ENCODE peak calls at places on chromosomes 2 and 18, in ten cellular contexts. N is heart right ventricle; Y is sigmoid colon; O is ascending aorta; V is dorsolateral prefrontal cortex; Q is PC-3; W is AG04450; B is fibroblast of lung; I is brain microvascular endothelial cell; D is Jurkat, Clone E6-1. F is an unnamed sample.

GRCh38 chr2:38394903-38395341 is 17.8 kb upstream of the ATL2 start:
- DNase-seq in W (no peak), Q (peak), I (peak), B (no peak), D (no peak), Y (no peak), N (no peak), O (no peak), V (no peak), F (no peak)

GRCh38 chr2:189393440-189394111 is 47.7 kb upstream of the WDR75 start:
- DNase-seq in O (no peak), Q (peak), W (peak), V (no peak), N (no peak), Y (no peak), B (peak), I (peak), D (no peak), F (no peak)

GRCh38 chr2:137969418-137969765 is 5.1 kb downstream of the HNMT start:
- DNase-seq in I (peak), W (peak), V (no peak), Y (no peak), O (no peak), N (no peak), Q (peak), B (peak), D (no peak), F (no peak)

GRCh38 chr18:46554406-46554805 is 102.6 kb downstream of the LOXHD1 start:
- DNase-seq in W (no peak), D (no peak), N (no peak), I (no peak), Q (no peak), V (no peak), Y (no peak), O (no peak), B (no peak), F (no peak)

GRCh38 chr2:69902213-69902922 is 8.6 kb downstream of the SNRNP27 start:
- DNase-seq in Q (no peak), O (no peak), V (no peak), D (no peak), W (no peak), Y (no peak), B (no peak), N (peak), I (no peak), F (no peak)

GRCh38 chr2:164745012-164745797 is 96.4 kb downstream of the COBLL1 start:
- DNase-seq in D (no peak), O (no peak), I (no peak), Y (no peak), B (no peak), W (no peak), Q (no peak), V (no peak), N (no peak), F (no peak)

GRCh38 chr18:54905629-54906028 is 53.6 kb downstream of the CCDC68 start:
- DNase-seq in N (no peak), I (no peak), O (no peak), Y (no peak), V (no peak), W (no peak), Q (no peak), B (no peak), D (no peak), F (no peak)

GRCh38 chr2:152189622-152190495 is 14.3 kb upstream of the STAM2 start:
- DNase-seq in D (peak), W (peak), Q (peak), Y (no peak), O (no peak), V (no peak), B (peak), N (no peak), I (peak), F (peak)

GRCh38 chr2:31270136-31270535 is 36.2 kb downstream of the EHD3 start:
- DNase-seq in V (no peak), I (peak), N (no peak), W (no peak), B (peak), Y (no peak), D (no peak), Q (peak), O (no peak), F (no peak)

GRCh38 chr2:208620487-208620978 is 213.9 kb downstream of the PTH2R start:
- DNase-seq in Q (no peak), N (no peak), W (no peak), D (no peak), Y (no peak), B (no peak), I (no peak), V (no peak), O (no peak), F (peak)

GRCh38 chr2:140589273-140589672 is 1541.5 kb downstream of the LRP1B start:
- DNase-seq in I (peak), B (peak), N (no peak), O (no peak), W (no peak), V (no peak), Q (peak), D (no peak), Y (no peak), F (no peak)

GRCh38 chr2:1544478-1545069 is 131.3 kb downstream of the TPO start:
- DNase-seq in B (peak), N (no peak), I (peak), O (no peak), W (no peak), Y (no peak), Q (peak), V (no peak), D (no peak), F (no peak)

GRCh38 chr2:175304541-175304940 is 123.0 kb upstream of the ATP5MC3 start:
- DNase-seq in N (no peak), V (no peak), I (no peak), D (no peak), Y (no peak), W (no peak), B (no peak), Q (no peak), O (no peak), F (no peak)

GRCh38 chr2:170320948-170321347 is 143.0 kb downstream of the MYO3B start:
- DNase-seq in B (no peak), V (no peak), I (no peak), W (no peak), O (no peak), D (no peak), Q (no peak), N (no peak), Y (no peak), F (no peak)

GRCh38 chr2:19838616-19839015 is 63.2 kb downstream of the TTC32 start:
- DNase-seq in B (no peak), O (no peak), I (no peak), Q (no peak), D (no peak), Y (no peak), W (no peak), V (no peak), N (no peak), F (no peak)

GRCh38 chr18:906416-907170 is 1.9 kb downstream of the ADCYAP1 start:
- DNase-seq in Q (no peak), Y (no peak), D (no peak), O (no peak), V (no peak), I (no peak), N (no peak), B (no peak), W (no peak), F (peak)

GRCh38 chr2:43367014-43367782 is 140.8 kb upstream of the ZFP36L2 start:
- DNase-seq in I (no peak), V (no peak), N (no peak), D (no peak), W (no peak), Q (no peak), B (no peak), O (no peak), Y (no peak), F (no peak)

GRCh38 chr2:129396980-129397599 is 582.4 kb upstream of the RAB6C start:
- DNase-seq in I (peak), V (peak), O (no peak), Q (peak), B (peak), W (no peak), N (no peak), D (peak), Y (no peak), F (peak)

GRCh38 chr2:120656273-120656960 is 79.3 kb upstream of the GLI2 start:
- DNase-seq in V (no peak), Y (no peak), W (no peak), N (no peak), D (no peak), O (no peak), Q (no peak), B (peak), I (no peak), F (no peak)

GRCh38 chr18:2522112-2522511 is 49.2 kb downstream of the METTL4 start:
- DNase-seq in I (no peak), B (no peak), N (no peak), Y (no peak), V (no peak), Q (no peak), D (peak), W (no peak), O (no peak), F (no peak)

GRCh38 chr2:28395334-28396061 is 2.8 kb downstream of the FOSL2 start:
- DNase-seq in W (no peak), Y (peak), D (no peak), N (no peak), I (no peak), B (peak), Q (peak), V (no peak), O (no peak), F (no peak)

GRCh38 chr2:226798422-226799210 is 1.0 kb downstream of the IRS1 start:
- DNase-seq in D (no peak), V (peak), B (peak), I (peak), W (no peak), Q (peak), N (peak), Y (no peak), O (no peak), F (peak)

GRCh38 chr18:50341443-50341842 is 33.4 kb upstream of the SKA1 start:
- DNase-seq in O (no peak), I (no peak), B (no peak), W (no peak), V (no peak), Q (no peak), N (no peak), Y (no peak), D (no peak), F (no peak)

GRCh38 chr2:117299451-117299850 is 515.0 kb upstream of the DDX18 start:
- DNase-seq in V (no peak), W (no peak), B (no peak), O (no peak), Q (no peak), I (no peak), N (no peak), D (no peak), Y (no peak), F (no peak)

GRCh38 chr18:54622084-54622483 is 31.0 kb downstream of the DYNAP start:
- DNase-seq in D (no peak), W (no peak), O (no peak), Q (no peak), N (no peak), Y (no peak), B (no peak), I (no peak), V (no peak), F (no peak)

GRCh38 chr2:230904856-230905447 is 20.1 kb downstream of the GPR55 start:
- DNase-seq in B (no peak), N (no peak), V (peak), W (no peak), O (no peak), Y (peak), Q (no peak), D (no peak), I (no peak), F (no peak)

GRCh38 chr2:201833796-201834195 is 27.5 kb downstream of the CDK15 start:
- DNase-seq in O (no peak), Q (peak), I (no peak), N (no peak), Y (no peak), V (no peak), W (no peak), B (no peak), D (no peak), F (no peak)

GRCh38 chr2:217616936-217617335 is 385.9 kb downstream of the TNS1 start:
- DNase-seq in Y (no peak), W (no peak), D (no peak), V (no peak), Q (no peak), O (no peak), B (no peak), I (peak), N (no peak), F (no peak)

GRCh38 chr18:70290482-70291294 is 1.8 kb downstream of the SOCS6 start:
- DNase-seq in Y (no peak), V (no peak), W (no peak), N (no peak), O (no peak), I (no peak), D (no peak), B (no peak), Q (no peak), F (no peak)

GRCh38 chr18:70289351-70290330 is 796 bp downstream of the SOCS6 start:
- DNase-seq in O (no peak), W (no peak), D (no peak), I (no peak), V (no peak), B (peak), N (peak), Y (no peak), Q (peak), F (peak)

GRCh38 chr18:70293166-70293565 is 4.3 kb downstream of the SOCS6 start:
- DNase-seq in I (no peak), B (no peak), Y (no peak), N (no peak), O (no peak), Q (peak), V (no peak), D (no peak), W (no peak), F (no peak)

GRCh38 chr18:70292628-70293027 is 3.8 kb downstream of the SOCS6 start:
- DNase-seq in V (no peak), I (no peak), Y (no peak), D (peak), O (no peak), B (no peak), W (no peak), N (no peak), Q (no peak), F (no peak)

DNA sequence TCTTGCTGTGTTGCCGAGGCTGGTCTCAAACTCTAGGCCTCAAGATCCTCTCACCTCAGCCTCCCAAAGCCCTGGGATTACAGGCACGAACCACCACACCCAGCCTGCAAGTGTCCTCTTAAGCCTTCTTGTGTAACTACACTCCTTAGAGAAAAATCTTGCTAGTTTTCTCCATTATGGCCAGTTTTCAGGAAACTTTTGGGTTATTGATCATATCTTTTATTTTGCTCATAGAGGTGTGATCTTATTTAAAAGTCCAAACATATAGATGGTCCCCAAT is 2.4 kb downstream of the SOCS6 start:
- DNase-seq in N (no peak), B (no peak), D (no peak), W (no peak), Y (no peak), V (no peak), I (no peak), O (no peak), Q (no peak), F (no peak)
- H3K4me3 ChIP-seq in N (peak), B (peak), D (no peak), W (peak), Y (no peak), V (peak), I (no peak), O (peak), Q (peak), F (no peak)

DNA sequence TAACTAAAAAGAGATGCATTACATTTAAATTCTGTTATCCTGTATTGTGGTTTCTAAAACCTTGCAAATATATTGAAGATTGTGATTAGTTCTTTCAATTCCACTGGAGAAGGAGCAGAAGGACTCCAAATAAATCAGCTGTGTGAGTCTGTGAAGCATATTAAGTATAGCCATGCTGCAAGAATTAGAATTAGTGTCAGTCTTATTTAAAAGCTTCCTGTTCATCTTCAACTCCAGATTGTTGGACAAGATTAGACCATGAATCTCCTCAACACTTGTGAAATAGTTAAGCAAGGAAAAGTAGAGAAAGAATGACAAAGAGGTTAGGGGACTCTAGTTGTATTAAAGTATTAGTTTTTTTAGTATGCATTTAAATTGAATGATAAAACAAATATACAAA is 92.5 kb upstream of the LRP1B start:
- DNase-seq in B (no peak), Q (no peak), W (no peak), Y (no peak), N (no peak), I (no peak), O (no peak), V (no peak), D (no peak), F (no peak)
- H3K4me3 ChIP-seq in B (no peak), Q (no peak), W (no peak), Y (no peak), N (no peak), I (no peak), O (no peak), V (no peak), D (no peak), F (no peak)

GRCh38 chr2:88709117-88709739 is 17.8 kb downstream of the RPIA start:
- DNase-seq in Y (no peak), B (peak), V (no peak), Q (peak), D (no peak), I (peak), N (no peak), O (no peak), W (no peak), F (no peak)
- H3K4me3 ChIP-seq in Y (no peak), B (no peak), V (no peak), Q (no peak), D (no peak), I (no peak), N (no peak), O (no peak), W (no peak), F (no peak)

GRCh38 chr18:37218022-37218590 is 347.5 kb downstream of the CELF4 start:
- DNase-seq in O (no peak), Y (no peak), I (no peak), W (no peak), B (no peak), V (no peak), D (no peak), Q (no peak), N (no peak), F (no peak)
- H3K4me3 ChIP-seq in O (no peak), Y (no peak), I (no peak), W (no peak), B (no peak), V (no peak), D (no peak), Q (no peak), N (no peak), F (no peak)

DNA sequence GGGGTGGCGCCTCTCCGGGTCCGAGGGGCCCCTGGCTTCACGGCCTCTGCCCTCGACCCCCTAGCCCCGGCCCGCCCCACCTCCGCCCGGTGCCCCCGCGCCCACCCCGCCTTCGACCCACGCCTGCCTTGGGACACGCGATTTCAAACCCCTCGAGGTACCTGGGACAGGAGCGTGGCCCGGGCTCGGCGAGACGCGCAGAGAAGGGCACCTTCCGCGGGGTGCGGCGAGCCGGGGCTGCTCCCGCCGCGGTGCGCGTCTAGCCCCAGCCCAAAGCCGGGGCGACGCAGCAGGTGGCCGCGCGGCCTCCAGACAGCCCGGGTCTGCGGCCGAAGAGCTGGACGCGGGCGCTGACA is 270 bp downstream of the CRACDL start:
- DNase-seq in O (no peak), N (no peak), Q (no peak), D (no peak), I (no peak), B (no peak), Y (no peak), V (no peak), W (no peak), F (no peak)
- H3K4me3 ChIP-seq in O (peak), N (peak), Q (peak), D (no peak), I (peak), B (no peak), Y (peak), V (peak), W (no peak), F (peak)

GRCh38 chr18:37567994-37568359 is 2.4 kb upstream of the CELF4 start:
- DNase-seq in B (no peak), N (no peak), D (no peak), I (no peak), O (no peak), Q (no peak), W (no peak), Y (no peak), V (no peak), F (no peak)

GRCh38 chr18:37568671-37569070 is 3.1 kb upstream of the CELF4 start:
- DNase-seq in Q (no peak), D (no peak), O (no peak), I (no peak), B (no peak), N (no peak), V (no peak), W (no peak), Y (no peak), F (no peak)

GRCh38 chr18:37565985-37566478 is 434 bp upstream of the CELF4 start:
- DNase-seq in D (no peak), V (peak), O (no peak), Y (peak), B (peak), W (no peak), Q (no peak), N (peak), I (peak), F (peak)

GRCh38 chr18:37566479-37567060 is 972 bp upstream of the CELF4 start:
- DNase-seq in W (no peak), Q (no peak), O (no peak), V (no peak), I (no peak), N (no peak), Y (peak), B (no peak), D (no peak), F (peak)

GRCh38 chr18:37567061-37567993 is 1.7 kb upstream of the CELF4 start:
- DNase-seq in N (no peak), I (no peak), O (no peak), Q (no peak), Y (peak), W (no peak), D (no peak), V (no peak), B (no peak), F (peak)
- H3K4me3 ChIP-seq in N (peak), I (peak), O (peak), Q (no peak), Y (peak), W (peak), D (no peak), V (peak), B (peak), F (peak)

GRCh38 chr2:55045685-55046221 is 4.5 kb downstream of the RTN4 start:
- DNase-seq in B (no peak), I (no peak), W (no peak), N (no peak), Q (peak), Y (no peak), V (no peak), O (no peak), D (no peak), F (no peak)
- H3K4me3 ChIP-seq in B (peak), I (peak), W (peak), N (no peak), Q (peak), Y (no peak), V (peak), O (peak), D (no peak), F (peak)

DNA sequence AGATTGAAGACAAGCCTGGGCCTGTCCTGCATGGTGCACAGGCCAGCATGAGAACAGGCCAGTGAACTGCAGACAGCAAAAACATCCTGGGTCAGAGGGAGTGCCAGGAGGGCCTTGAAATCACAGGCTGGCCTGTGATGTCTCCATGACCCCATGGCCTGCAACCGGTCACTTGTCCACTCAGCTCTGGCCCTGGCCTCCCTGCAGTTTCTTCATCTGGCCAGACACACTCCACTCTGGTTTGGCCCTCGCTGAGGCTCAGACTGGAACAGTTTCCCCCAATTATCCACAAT is 12.6 kb downstream of the CYRIA start:
- DNase-seq in B (no peak), Q (no peak), W (no peak), N (no peak), D (no peak), Y (peak), O (no peak), V (no peak), I (no peak), F (no peak)
- H3K4me3 ChIP-seq in B (no peak), Q (no peak), W (no peak), N (no peak), D (no peak), Y (no peak), O (no peak), V (no peak), I (no peak), F (no peak)

F was measured in SK-N-SH.